ENCODE peak calls at places on chromosome X, in six cellular contexts. P is neural crest cell, M is mesothelial cell of epicardium, I is suprapubic skin, G is choroid plexus epithelial cell, N is AG10803. X is an unnamed sample.
A peak's percentile ranks its signal among the peaks of the same experiment; 100 is the strongest.

GRCh38 chrX:9147086-9147485 is 113.2 kb upstream of the FAM9B start:
- DNase-seq in P (no peak), M (no peak), I (no peak), G (no peak), N (no peak), X (no peak)

GRCh38 chrX:150897371-150898319 is 823 bp downstream of the CD99L2 start:
- DNase-seq in P (no peak), M (no peak), I (no peak), G (peak; percentile 32), N (peak; percentile 45), X (peak; percentile 12)

GRCh38 chrX:109472939-109473713 is 8.8 kb downstream of the GUCY2F start:
- DNase-seq in P (peak; percentile 35), M (peak; percentile 42), I (no peak), G (peak; percentile 57), N (peak; percentile 5), X (no peak)

GRCh38 chrX:106899841-106900240 is 3.3 kb downstream of the RIPPLY1 start:
- DNase-seq in P (no peak), M (no peak), I (no peak), G (no peak), N (no peak), X (no peak)

GRCh38 chrX:132425744-132426318 is 63.0 kb downstream of the MBNL3 start:
- DNase-seq in P (no peak), M (no peak), I (no peak), G (no peak), N (no peak), X (no peak)

GRCh38 chrX:65581661-65582339 is 47.2 kb upstream of the LAS1L start:
- DNase-seq in P (peak; percentile 48), M (peak; percentile 56), I (peak; percentile 68), G (peak; percentile 65), N (peak; percentile 56), X (peak; percentile 61)

GRCh38 chrX:9829308-9830267 is 43.4 kb downstream of the SHROOM2 start:
- DNase-seq in P (no peak), M (no peak), I (no peak), G (peak; percentile 86), N (no peak), X (no peak)

GRCh38 chrX:39814391-39814790 is 283.4 kb downstream of the BCOR start:
- DNase-seq in P (no peak), M (no peak), I (no peak), G (no peak), N (peak; percentile 23), X (no peak)

GRCh38 chrX:14922437-14922836 is 49.2 kb downstream of the MOSPD2 start:
- DNase-seq in P (no peak), M (no peak), I (no peak), G (peak; percentile 87), N (peak; percentile 90), X (no peak)

GRCh38 chrX:16978193-16978984 is 31.9 kb downstream of the REPS2 start:
- DNase-seq in P (no peak), M (no peak), I (no peak), G (no peak), N (no peak), X (no peak)

GRCh38 chrX:125090046-125090445 is 229.6 kb upstream of the TEX13C start:
- DNase-seq in P (no peak), M (no peak), I (no peak), G (no peak), N (no peak), X (no peak)

GRCh38 chrX:136767104-136767941 is 13.4 kb downstream of the ARHGEF6 start:
- DNase-seq in P (peak; percentile 37), M (peak; percentile 50), I (peak; percentile 76), G (peak; percentile 50), N (peak; percentile 62), X (peak; percentile 73)

GRCh38 chrX:19303216-19303880 is 40.4 kb upstream of the PDHA1 start:
- DNase-seq in P (no peak), M (no peak), I (no peak), G (peak; percentile 18), N (peak; percentile 64), X (peak; percentile 7)

GRCh38 chrX:54708404-54708803 is 89.7 kb downstream of the ITIH6 start:
- DNase-seq in P (no peak), M (no peak), I (no peak), G (no peak), N (no peak), X (no peak)

GRCh38 chrX:70826715-70827114 is 81.8 kb downstream of the TEX11 start:
- DNase-seq in P (no peak), M (no peak), I (no peak), G (no peak), N (peak; percentile 0), X (no peak)

GRCh38 chrX:151169783-151170182 is 6.6 kb upstream of the GPR50 start:
- DNase-seq in P (no peak), M (no peak), I (no peak), G (no peak), N (no peak), X (no peak)

GRCh38 chrX:131741103-131741581 is 197.3 kb downstream of the OR13H1 start:
- DNase-seq in P (no peak), M (no peak), I (peak; percentile 85), G (no peak), N (no peak), X (no peak)

GRCh38 chrX:66677430-66677829 is 38.6 kb upstream of the EDA2R start:
- DNase-seq in P (no peak), M (no peak), I (no peak), G (peak; percentile 50), N (no peak), X (no peak)

GRCh38 chrX:129759576-129760061 is 20.1 kb upstream of the SASH3 start:
- DNase-seq in P (no peak), M (no peak), I (no peak), G (peak; percentile 91), N (peak; percentile 76), X (peak; percentile 35)

GRCh38 chrX:43500996-43501694 is 155.0 kb upstream of the MAOA start:
- DNase-seq in P (no peak), M (no peak), I (no peak), G (no peak), N (no peak), X (no peak)

GRCh38 chrX:107894038-107894437 is 68.4 kb downstream of the MID2 start:
- DNase-seq in P (peak; percentile 31), M (no peak), I (no peak), G (peak; percentile 61), N (peak; percentile 24), X (no peak)

GRCh38 chrX:19839770-19840254 is 47.6 kb downstream of the SH3KBP1 start:
- DNase-seq in P (no peak), M (no peak), I (no peak), G (no peak), N (no peak), X (no peak)

GRCh38 chrX:65034641-65035450 is 58.6 kb upstream of the ZC4H2 start:
- DNase-seq in P (peak; percentile 65), M (peak; percentile 87), I (peak; percentile 65), G (peak; percentile 53), N (peak; percentile 76), X (peak; percentile 41)

GRCh38 chrX:97030463-97030862 is 146.8 kb downstream of the RPA4 start:
- DNase-seq in P (no peak), M (no peak), I (no peak), G (no peak), N (no peak), X (no peak)

GRCh38 chrX:48945517-48946348 is 11.7 kb downstream of the OTUD5 start:
- DNase-seq in P (peak; percentile 25), M (peak; percentile 46), I (no peak), G (peak; percentile 66), N (peak; percentile 42), X (peak; percentile 29)

GRCh38 chrX:19332983-19333382 is 10.7 kb upstream of the PDHA1 start:
- DNase-seq in P (no peak), M (no peak), I (no peak), G (peak; percentile 33), N (peak; percentile 27), X (peak; percentile 26)

GRCh38 chrX:69165116-69165651 is at the start of gene PJA1:
- DNase-seq in P (peak; percentile 49), M (peak; percentile 65), I (peak; percentile 78), G (peak; percentile 75), N (peak; percentile 73), X (peak; percentile 78)

GRCh38 chrX:70979136-70979762 is 48.4 kb upstream of the SLC7A3 start:
- DNase-seq in P (no peak), M (no peak), I (no peak), G (peak; percentile 71), N (peak; percentile 51), X (no peak)

GRCh38 chrX:80335062-80335830 is 85.0 kb upstream of the TENT5D start:
- DNase-seq in P (no peak), M (no peak), I (no peak), G (no peak), N (peak; percentile 17), X (peak; percentile 30)

GRCh38 chrX:402857-403256 is 16.1 kb upstream of the PPP2R3B start:
- DNase-seq in P (no peak), M (no peak), I (no peak), G (no peak), N (no peak), X (no peak)

GRCh38 chrX:117985241-117985640 is 131.4 kb downstream of the KLHL13 start:
- DNase-seq in P (no peak), M (no peak), I (no peak), G (no peak), N (no peak), X (no peak)

DNA sequence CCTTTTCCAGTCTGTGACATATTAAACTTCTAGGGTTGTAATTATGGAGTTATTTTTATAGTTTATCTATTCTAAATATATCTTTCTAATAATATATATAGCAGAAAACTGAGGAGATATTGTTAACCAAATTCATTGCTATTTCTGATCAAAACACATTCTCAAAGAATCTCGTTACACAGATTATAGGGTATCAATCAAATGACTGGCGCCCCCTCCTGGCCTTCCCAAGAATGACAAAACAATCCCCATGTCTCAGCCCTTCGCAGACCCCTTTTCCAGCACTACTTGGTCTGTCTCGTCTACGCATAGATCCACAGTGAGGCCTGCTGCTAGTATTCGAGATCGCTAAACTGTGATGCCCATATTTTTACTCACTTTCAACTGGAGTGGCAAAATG is 209.3 kb downstream of the GPC3 start:
- DNase-seq in P (peak; percentile 55), M (no peak), I (no peak), G (peak; percentile 10), N (no peak), X (no peak)
- TF ChIP-seq CTCF in P (peak; percentile 69), M (peak; percentile 78), I (no peak), G (peak; percentile 67), N (peak; percentile 38), X (no peak)

GRCh38 chrX:111244238-111244750 is 26.0 kb downstream of the CAPN6 start:
- DNase-seq in P (no peak), M (no peak), I (no peak), G (peak; percentile 14), N (peak; percentile 8), X (no peak)
- TF ChIP-seq CTCF in P (peak; percentile 84), M (peak; percentile 58), I (peak; percentile 17), G (peak; percentile 34), N (peak; percentile 45), X (peak; percentile 43)

GRCh38 chrX:13750204-13750603 is 15.7 kb downstream of the OFD1 start:
- DNase-seq in P (no peak), M (no peak), I (no peak), G (peak; percentile 56), N (peak; percentile 20), X (no peak)
- TF ChIP-seq CTCF in P (peak; percentile 67), M (no peak), I (peak; percentile 37), G (peak; percentile 62), N (peak; percentile 48), X (peak; percentile 53)

DNA sequence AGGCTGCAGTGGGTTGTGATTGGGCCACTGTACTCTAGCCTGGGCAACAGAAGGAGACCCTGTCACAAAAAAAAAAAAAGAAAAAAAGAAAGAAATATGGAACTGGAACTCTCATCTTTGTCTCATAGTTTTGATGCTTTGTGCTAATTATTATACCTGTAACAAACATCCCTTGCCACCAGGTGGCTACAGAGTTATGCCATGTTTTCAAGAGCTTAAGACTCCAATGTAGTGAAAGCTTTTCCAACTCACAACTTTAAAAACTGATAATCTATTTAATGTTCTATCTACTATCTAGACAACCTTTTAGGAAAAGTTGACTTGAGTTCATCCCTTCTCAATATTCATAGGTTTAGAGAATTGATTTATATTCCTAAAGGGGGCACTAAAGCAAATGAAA is 42.4 kb downstream of the HTR2C start:
- DNase-seq in P (no peak), M (no peak), I (no peak), G (peak; percentile 44), N (peak; percentile 25), X (no peak)
- TF ChIP-seq CTCF in P (peak; percentile 70), M (peak; percentile 75), I (no peak), G (peak; percentile 46), N (peak; percentile 52), X (peak; percentile 20)

X was measured in heart right ventricle.